ENCODE peak calls at places on chromosome 10, in six cellular contexts. L is endodermal cell, T is brain microvascular endothelial cell, S is spleen, K is HCT116, N is fibroblast of pulmonary artery. H is an unnamed sample.

GRCh38 chr10:100742936-100743335 is 2.4 kb upstream of the PAX2 start:
- DNase-seq in L (peak), T (no peak), S (no peak), K (no peak), N (no peak), H (no peak)

GRCh38 chr10:91298224-91298862 is 77.9 kb downstream of the PCGF5 start:
- DNase-seq in L (peak), T (peak), S (peak), K (peak), N (peak), H (peak)

GRCh38 chr10:132554991-132555647 is 17.5 kb downstream of the INPP5A start:
- DNase-seq in L (no peak), T (no peak), S (peak), K (no peak), N (no peak), H (no peak)

GRCh38 chr10:11547111-11547625 is 64.3 kb downstream of the USP6NL start:
- DNase-seq in L (no peak), T (peak), S (no peak), K (no peak), N (peak), H (peak)

GRCh38 chr10:5449823-5450222 is 37.5 kb downstream of the NET1 start:
- DNase-seq in L (no peak), T (peak), S (no peak), K (no peak), N (peak), H (peak)

GRCh38 chr10:94546058-94546595 is 539 bp downstream of the HELLS start:
- DNase-seq in L (no peak), T (peak), S (no peak), K (no peak), N (peak), H (peak)

GRCh38 chr10:107032700-107033401 is 131.7 kb downstream of the SORCS1 start:
- DNase-seq in L (no peak), T (no peak), S (no peak), K (no peak), N (no peak), H (no peak)

GRCh38 chr10:5595591-5596590 is 70.5 kb downstream of the ASB13 start:
- DNase-seq in L (no peak), T (peak), S (no peak), K (peak), N (peak), H (peak)

GRCh38 chr10:60123668-60124067 is 217.3 kb upstream of the CCDC6 start:
- DNase-seq in L (no peak), T (no peak), S (no peak), K (no peak), N (no peak), H (peak)

GRCh38 chr10:115525141-115525540 is 432.0 kb downstream of the ATRNL1 start:
- DNase-seq in L (no peak), T (no peak), S (no peak), K (no peak), N (no peak), H (no peak)

GRCh38 chr10:126634915-126635314 is 35.6 kb downstream of the C10orf90 start:
- DNase-seq in L (no peak), T (no peak), S (no peak), K (no peak), N (no peak), H (peak)

GRCh38 chr10:58436071-58436470 is 50.9 kb downstream of the TFAM start:
- DNase-seq in L (no peak), T (peak), S (no peak), K (peak), N (peak), H (peak)

GRCh38 chr10:129853236-129853946 is 110.7 kb downstream of the EBF3 start:
- DNase-seq in L (no peak), T (no peak), S (no peak), K (no peak), N (peak), H (peak)

GRCh38 chr10:102419561-102420442 is 834 bp upstream of the FBXL15 start:
- DNase-seq in L (peak), T (no peak), S (peak), K (no peak), N (no peak), H (peak)

GRCh38 chr10:113228570-113228969 is 278.5 kb downstream of the TCF7L2 start:
- DNase-seq in L (peak), T (peak), S (no peak), K (no peak), N (peak), H (peak)

GRCh38 chr10:95035343-95036283 is 33.7 kb downstream of the CYP2C8 start:
- DNase-seq in L (no peak), T (no peak), S (no peak), K (no peak), N (no peak), H (no peak)

GRCh38 chr10:35470535-35470934 is 134.2 kb downstream of the CCNY start:
- DNase-seq in L (peak), T (peak), S (no peak), K (no peak), N (peak), H (no peak)

GRCh38 chr10:113704637-113705343 is 25.1 kb downstream of the CASP7 start:
- DNase-seq in L (peak), T (peak), S (no peak), K (peak), N (peak), H (peak)

GRCh38 chr10:61869772-61870520 is 31.6 kb upstream of the ARID5B start:
- DNase-seq in L (no peak), T (no peak), S (no peak), K (no peak), N (peak), H (peak)

GRCh38 chr10:11165591-11166543 is 148.2 kb downstream of the CELF2 start:
- DNase-seq in L (peak), T (no peak), S (peak), K (no peak), N (peak), H (peak)

GRCh38 chr10:43396061-43396927 is 12.7 kb downstream of the HNRNPF start:
- DNase-seq in L (peak), T (peak), S (peak), K (no peak), N (peak), H (peak)

GRCh38 chr10:121975295-121976086 is 474 bp upstream of the NSMCE4A start:
- DNase-seq in L (no peak), T (no peak), S (no peak), K (no peak), N (no peak), H (no peak)
- TF ChIP-seq CTCF in L (no peak), T (peak), S (peak), K (no peak), N (peak), H (peak)

GRCh38 chr10:117137031-117137910 is 799 bp downstream of the VAX1 start:
- DNase-seq in L (peak), T (no peak), S (no peak), K (no peak), N (peak), H (peak)
- H3K4me3 ChIP-seq in L (peak), T (peak), S (peak), K (peak), N (peak), H (peak)

GRCh38 chr10:46287846-46288480 is 1.2 kb downstream of the ANTXRL start:
- DNase-seq in L (peak), T (no peak), S (peak), K (no peak), N (no peak), H (no peak)
- TF ChIP-seq CTCF in L (no peak), T (no peak), S (no peak), K (no peak), N (no peak), H (no peak)

DNA sequence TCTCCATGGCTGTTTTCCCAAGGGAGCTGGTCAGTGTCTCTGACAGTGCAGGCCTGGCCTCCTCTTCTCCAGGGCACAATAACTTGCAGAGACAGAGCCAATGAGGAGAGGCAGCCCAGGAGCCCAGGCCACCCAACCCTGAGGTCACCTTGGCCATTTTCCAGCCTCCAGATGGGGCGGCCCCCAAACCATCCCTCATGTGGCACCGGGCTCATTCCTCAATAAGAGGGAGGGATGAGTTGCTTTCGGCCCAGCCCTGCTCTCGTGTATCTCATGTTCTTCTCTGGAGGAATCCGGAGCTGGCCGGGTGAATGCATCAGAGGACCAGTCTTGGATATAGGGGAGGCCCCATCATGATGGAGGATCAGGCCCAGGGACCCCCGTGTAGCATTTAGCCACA is 98.9 kb downstream of the C10orf105 start:
- DNase-seq in L (no peak), T (no peak), S (no peak), K (no peak), N (no peak), H (no peak)
- H3K4me3 ChIP-seq in L (no peak), T (no peak), S (no peak), K (no peak), N (no peak), H (no peak)

DNA sequence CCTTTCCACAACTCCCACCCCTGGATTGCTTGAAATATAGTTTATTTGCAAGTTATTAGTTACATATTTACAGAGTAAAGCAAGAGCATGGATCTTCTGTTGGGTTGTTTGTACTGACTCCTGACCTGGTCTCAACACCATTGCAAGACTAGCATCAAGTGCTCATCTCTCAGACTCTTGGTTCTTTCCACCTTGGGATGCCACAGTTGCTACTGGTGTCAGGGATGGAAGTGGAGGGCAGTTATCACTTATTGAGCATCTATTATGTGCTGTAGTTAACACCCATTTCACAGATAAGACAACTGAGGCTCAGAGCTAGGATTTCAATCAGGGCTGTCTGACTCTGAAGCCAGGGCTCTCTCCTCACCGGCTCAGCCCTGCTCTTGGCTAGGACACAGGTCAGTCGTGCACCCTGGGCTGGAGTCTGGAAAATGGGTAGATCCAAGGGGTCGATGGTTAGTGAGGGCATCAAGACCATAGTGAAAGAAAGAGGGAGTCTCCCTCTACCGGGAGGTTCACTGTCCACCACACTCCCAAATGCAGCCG is 614 bp upstream of the ADAMTS14 start:
- DNase-seq in L (no peak), T (no peak), S (no peak), K (no peak), N (no peak), H (no peak)
- TF ChIP-seq CTCF in L (peak), T (peak), S (no peak), K (no peak), N (no peak), H (no peak)

DNA sequence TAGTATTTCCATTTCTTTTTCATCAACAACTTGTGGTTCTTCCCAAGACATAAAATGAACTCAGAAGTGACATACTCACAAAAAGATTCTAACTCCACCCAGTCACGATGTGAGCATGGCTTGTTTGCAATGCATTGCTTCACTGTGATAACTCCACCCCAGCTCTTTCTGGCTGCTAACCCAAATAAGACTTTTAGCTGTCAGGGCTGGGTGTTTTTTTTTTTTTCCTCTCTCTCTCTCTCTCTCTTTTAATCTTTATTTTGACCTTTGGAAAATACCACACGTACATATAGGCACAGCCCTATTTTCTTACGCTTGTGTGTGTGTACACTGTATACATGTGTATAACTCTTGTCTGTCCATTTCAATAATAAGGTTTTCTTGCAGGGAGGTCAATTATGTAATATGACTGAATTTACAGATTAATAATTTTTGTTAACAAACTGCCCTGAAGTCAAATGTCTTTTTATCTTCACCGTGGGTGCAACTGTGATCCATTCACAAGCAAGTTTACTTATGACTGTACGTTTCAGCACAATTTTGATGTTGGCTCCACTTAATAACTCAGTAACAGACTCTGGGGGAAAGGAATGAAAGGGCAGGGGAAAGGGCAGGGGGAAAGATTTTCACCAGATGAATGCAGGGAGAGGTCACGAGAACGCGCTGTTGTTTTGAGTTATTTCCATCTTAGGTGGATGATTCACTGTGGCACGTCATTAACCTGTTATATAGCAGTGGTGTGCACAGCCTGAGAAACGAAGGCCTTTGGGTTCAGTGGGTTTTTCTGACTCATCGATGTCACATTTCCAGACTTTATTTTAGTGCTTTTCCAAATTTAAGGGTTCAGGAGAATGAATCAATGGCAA is 49.1 kb downstream of the APBB1IP start:
- DNase-seq in L (no peak), T (peak), S (no peak), K (peak), N (peak), H (peak)
- H3K4me3 ChIP-seq in L (no peak), T (no peak), S (no peak), K (peak), N (no peak), H (no peak)